ENCODE peak calls at places on chromosomes 6 and 20, in seven cellular contexts. D is GM12864, R is astrocyte of the cerebellum, F is heart left ventricle, J is fibroblast of villous mesenchyme, P is left ventricle myocardium inferior, L is fibroblast of lung. Y is an unnamed sample.

GRCh38 chr20:62923669-62924566 is 2.4 kb downstream of the DIDO1 start:
- DNase-seq in F (no peak), R (no peak), J (no peak), D (no peak), L (no peak), P (no peak), Y (no peak)

GRCh38 chr6:125094563-125094962 is 59.0 kb upstream of the TPD52L1 start:
- DNase-seq in R (no peak), F (no peak), J (peak), D (no peak), L (peak), P (no peak), Y (no peak)

GRCh38 chr6:40585661-40586269 is 1.4 kb downstream of the LRFN2 start:
- DNase-seq in R (no peak), P (no peak), L (no peak), D (no peak), F (no peak), J (no peak), Y (peak)

GRCh38 chr6:37069639-37070038 is 64.2 kb downstream of the FGD2 start:
- DNase-seq in F (no peak), L (no peak), P (no peak), D (no peak), J (no peak), R (no peak), Y (no peak)

GRCh38 chr20:57222631-57222950 is 43.9 kb downstream of the BMP7 start:
- DNase-seq in D (no peak), R (no peak), J (no peak), L (no peak), F (no peak), P (no peak), Y (no peak)

GRCh38 chr6:165232277-165232654 is 77.1 kb downstream of the C6orf118 start:
- DNase-seq in P (no peak), L (no peak), J (no peak), D (no peak), F (no peak), R (no peak), Y (no peak)

GRCh38 chr6:5943591-5943990 is 63.1 kb downstream of the NRN1 start:
- DNase-seq in J (no peak), D (no peak), L (no peak), P (no peak), F (no peak), R (no peak), Y (no peak)

GRCh38 chr6:89492025-89492640 is 59.2 kb downstream of the ANKRD6 start:
- DNase-seq in J (no peak), D (no peak), F (no peak), L (no peak), R (no peak), P (no peak), Y (no peak)

GRCh38 chr20:25274891-25275812 is 27.3 kb downstream of the PYGB start:
- DNase-seq in F (peak), L (no peak), J (no peak), P (peak), R (no peak), D (no peak), Y (peak)

GRCh38 chr6:13508711-13509705 is 21.6 kb upstream of the GFOD1 start:
- DNase-seq in F (no peak), R (peak), P (no peak), D (no peak), J (no peak), L (peak), Y (no peak)

GRCh38 chr6:22470454-22471368 is 98.7 kb upstream of the HDGFL1 start:
- DNase-seq in D (no peak), R (peak), L (peak), J (peak), F (peak), P (peak), Y (no peak)
- TF ChIP-seq CTCF in D (no peak), R (no peak), L (peak), J (no peak), F (peak), P (peak), Y (no peak)

DNA sequence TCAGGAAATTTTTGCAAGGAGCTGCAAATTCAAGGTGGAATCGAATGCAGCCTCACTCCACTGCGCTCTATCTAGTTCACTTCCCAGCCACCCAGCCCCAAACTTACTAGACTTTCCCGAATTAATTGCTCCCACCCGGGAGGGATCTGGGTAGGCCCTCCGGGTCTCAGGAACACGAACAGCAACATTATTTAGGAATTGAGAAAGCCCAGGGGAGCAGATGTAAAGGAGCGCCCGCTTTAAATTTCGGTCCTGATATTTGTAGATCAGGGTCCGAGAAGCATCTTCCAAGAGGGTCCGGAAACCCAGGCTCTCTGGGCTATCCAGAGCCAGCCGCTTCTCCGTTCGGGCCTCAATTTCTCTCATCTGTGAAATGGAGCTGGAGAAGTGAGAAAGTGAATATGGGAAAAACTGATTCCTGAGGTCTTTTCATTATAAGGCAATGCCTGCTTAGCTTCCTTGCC is 490 bp upstream of the ID1 start:
- DNase-seq in L (no peak), R (no peak), P (no peak), F (no peak), D (no peak), J (no peak), Y (no peak)
- TF ChIP-seq CTCF in L (no peak), R (no peak), P (no peak), F (no peak), D (no peak), J (no peak), Y (no peak)

GRCh38 chr6:141195251-141195832 is 937.4 kb upstream of the GJE1 start:
- DNase-seq in P (no peak), D (no peak), J (no peak), R (no peak), L (no peak), F (no peak), Y (no peak)
- TF ChIP-seq CTCF in P (no peak), D (peak), J (peak), R (no peak), L (peak), F (no peak), Y (no peak)

DNA sequence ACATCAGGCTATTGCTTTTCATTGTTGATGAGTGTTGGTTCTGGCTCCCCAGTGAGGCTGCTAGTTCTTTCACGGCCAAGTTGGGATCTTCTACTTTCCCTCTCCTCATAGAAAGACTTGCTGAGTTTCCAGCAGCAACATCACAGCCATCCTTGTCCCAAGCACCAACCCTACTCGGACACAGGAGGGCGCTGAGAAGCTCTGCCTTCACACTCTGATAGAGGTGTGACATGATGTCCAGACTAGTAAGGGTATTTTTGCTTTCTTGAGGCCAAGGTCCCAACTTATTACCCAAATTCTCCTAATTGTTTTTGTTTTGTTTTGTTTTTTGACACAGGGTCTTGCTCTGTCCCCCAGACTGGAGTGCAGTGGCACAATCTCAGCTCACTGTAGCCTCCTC is 3.0 kb upstream of the GCM1 start:
- DNase-seq in J (peak), R (no peak), P (no peak), F (no peak), L (no peak), D (no peak), Y (no peak)
- TF ChIP-seq CTCF in J (peak), R (peak), P (no peak), F (no peak), L (peak), D (peak), Y (no peak)

GRCh38 chr6:97654674-97655073 is 371.7 kb upstream of the MMS22L start:
- DNase-seq in R (no peak), P (no peak), L (no peak), F (no peak), J (no peak), D (no peak), Y (no peak)
- TF ChIP-seq CTCF in R (no peak), P (no peak), L (no peak), F (no peak), J (no peak), D (no peak), Y (no peak)

GRCh38 chr6:135506270-135506997 is 8.9 kb upstream of the AHI1 start:
- DNase-seq in F (no peak), L (peak), P (no peak), D (no peak), R (peak), J (peak), Y (no peak)
- TF ChIP-seq CTCF in F (peak), L (peak), P (peak), D (peak), R (peak), J (peak), Y (peak)

DNA sequence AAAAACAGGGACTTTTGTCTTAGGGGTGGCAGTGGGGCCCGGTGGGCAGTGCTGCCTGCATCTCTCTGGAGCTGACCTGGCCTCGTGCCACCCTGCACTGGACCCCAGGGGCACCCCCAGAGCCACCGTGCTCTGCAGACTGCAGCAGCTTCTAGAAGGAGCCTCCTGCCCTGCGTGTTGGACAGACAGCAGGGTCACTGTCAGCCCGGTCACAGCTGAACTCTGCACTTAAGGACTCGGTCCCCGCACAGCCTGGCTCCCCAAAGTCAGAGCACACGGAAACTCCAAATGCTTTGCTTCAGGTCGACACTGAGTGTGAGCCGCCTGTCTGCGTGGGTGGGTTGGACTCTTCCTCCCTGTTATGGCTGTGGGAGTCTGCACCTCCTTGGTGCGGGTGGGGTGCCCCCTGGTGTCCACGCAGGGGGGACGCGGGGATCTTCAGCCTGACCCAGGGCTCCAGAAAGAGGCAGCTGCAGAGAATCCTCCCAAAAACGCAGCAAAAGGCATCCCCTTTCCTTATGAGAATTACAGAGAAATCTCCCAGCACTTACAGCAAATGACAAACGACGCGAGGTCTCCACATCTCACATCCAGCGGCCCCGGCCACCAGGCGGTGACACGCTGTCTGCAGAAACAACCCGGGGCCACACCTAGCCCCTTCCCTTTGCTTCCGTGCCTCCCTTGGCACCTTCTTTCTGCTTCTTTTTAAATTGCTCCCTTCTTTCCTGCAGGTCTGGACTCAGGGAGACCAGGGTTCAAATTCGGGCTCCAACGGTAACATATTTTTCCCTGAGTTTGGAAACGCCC is 36.3 kb upstream of the DACT2 start:
- DNase-seq in J (peak), D (no peak), R (no peak), P (peak), F (peak), L (no peak), Y (peak)
- TF ChIP-seq CTCF in J (peak), D (no peak), R (peak), P (peak), F (peak), L (no peak), Y (peak)

GRCh38 chr20:33026779-33027759 is 4.4 kb upstream of the BPIFB6 start:
- DNase-seq in P (no peak), D (no peak), J (no peak), F (no peak), R (no peak), L (no peak), Y (no peak)

GRCh38 chr20:33028875-33029274 is 2.6 kb upstream of the BPIFB6 start:
- DNase-seq in F (no peak), P (no peak), L (no peak), R (no peak), J (no peak), D (no peak), Y (no peak)

GRCh38 chr20:33026072-33026778 is 5.2 kb upstream of the BPIFB6 start:
- DNase-seq in P (no peak), J (no peak), R (no peak), F (no peak), L (no peak), D (no peak), Y (no peak)

GRCh38 chr20:33030076-33030475 is 1.4 kb upstream of the BPIFB6 start:
- DNase-seq in L (no peak), F (no peak), R (no peak), P (no peak), J (no peak), D (no peak), Y (no peak)

GRCh38 chr20:33027769-33028751 is 3.4 kb upstream of the BPIFB6 start:
- DNase-seq in L (no peak), P (no peak), J (no peak), D (no peak), F (no peak), R (no peak), Y (no peak)
- TF ChIP-seq CTCF in L (no peak), P (no peak), J (no peak), D (no peak), F (no peak), R (no peak), Y (no peak)

GRCh38 chr6:45956663-45957062 is 59.0 kb downstream of the CLIC5 start:
- DNase-seq in R (no peak), L (no peak), F (no peak), D (no peak), P (no peak), J (no peak), Y (no peak)

GRCh38 chr6:45952546-45952945 is 63.1 kb downstream of the CLIC5 start:
- DNase-seq in D (no peak), R (no peak), P (no peak), J (no peak), L (no peak), F (no peak), Y (no peak)

GRCh38 chr6:45959534-45960195 is 56.0 kb downstream of the CLIC5 start:
- DNase-seq in R (peak), L (peak), D (no peak), F (no peak), J (peak), P (no peak), Y (no peak)

GRCh38 chr6:45955597-45955996 is 60.1 kb downstream of the CLIC5 start:
- DNase-seq in P (no peak), L (no peak), F (no peak), D (no peak), R (no peak), J (no peak), Y (no peak)

DNA sequence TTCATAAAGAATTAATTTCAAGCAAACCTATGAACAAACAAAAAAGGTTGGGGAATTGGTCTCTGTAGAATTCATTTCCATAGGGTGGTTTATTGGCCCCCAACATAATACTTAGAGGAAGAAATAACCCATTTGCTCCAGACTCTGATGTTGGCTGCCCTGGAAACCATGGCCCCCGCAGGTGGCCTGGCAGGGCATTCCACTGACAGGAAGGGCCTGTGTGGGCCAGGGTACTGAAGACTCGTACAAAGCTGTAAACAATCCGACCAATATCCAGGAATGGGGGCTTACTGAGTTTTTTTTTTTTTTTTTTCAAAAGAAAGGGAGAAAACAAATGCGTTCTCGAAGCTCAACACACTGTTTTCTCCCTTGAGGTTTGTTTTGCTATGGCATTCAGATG is 59.5 kb downstream of the CLIC5 start:
- DNase-seq in F (no peak), D (no peak), J (no peak), P (no peak), R (no peak), L (no peak), Y (no peak)
- TF ChIP-seq CTCF in F (no peak), D (no peak), J (no peak), P (no peak), R (no peak), L (no peak), Y (no peak)

DNA sequence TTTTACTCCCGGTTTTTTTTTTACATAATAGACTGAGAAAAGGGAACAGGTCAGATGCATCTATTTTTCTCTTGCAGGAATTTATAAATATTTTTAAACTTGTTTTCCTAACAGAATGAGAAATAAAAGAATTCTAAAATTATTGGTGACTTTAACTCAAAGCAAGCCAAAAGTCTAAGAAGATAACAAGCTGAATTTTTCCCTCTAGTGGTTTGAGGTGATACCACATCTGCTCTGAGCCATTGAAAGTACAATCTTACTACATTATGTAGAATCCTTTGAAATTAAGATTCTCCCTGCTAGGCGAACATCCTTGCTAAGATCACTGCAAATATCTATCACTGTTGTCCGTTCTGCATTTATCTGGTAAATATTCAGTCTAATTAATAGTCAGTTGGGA is 10.7 kb upstream of the STMND1 start:
- DNase-seq in J (no peak), L (peak), F (no peak), P (no peak), R (no peak), D (no peak), Y (no peak)
- TF ChIP-seq CTCF in J (peak), L (peak), F (no peak), P (peak), R (peak), D (peak), Y (peak)

Y was measured in glutamatergic neuron.